ENCODE peak calls at places on chromosomes 2 and 18, in ten cellular contexts. E is left lung; I is right lobe of liver; N is K562; V is naive thymus-derived CD4-positive, alpha-beta T cell; X is fibroblast of lung; Q is CD8-positive, alpha-beta T cell; G is heart right ventricle; T is CD4-positive, alpha-beta memory T cell; Z is sigmoid colon. D is an unnamed sample. For H3K4me1 and H3K36me3, the result is how much of the 10 kb centered on the place peaks cover.

GRCh38 chr2:18473241-18473841 is 87.1 kb downstream of the RDH14 start:
- DNase-seq in Z (peak), X (peak), N (peak), E (no peak), Q (no peak), V (no peak), G (no peak), I (no peak), T (no peak), D (no peak)

GRCh38 chr2:17611036-17611435 is 70.5 kb downstream of the VSNL1 start:
- DNase-seq in V (no peak), E (no peak), Z (no peak), G (no peak), X (no peak), Q (no peak), I (no peak), T (no peak), N (no peak), D (no peak)

GRCh38 chr18:14221689-14222088 is 89.5 kb upstream of the ZNF519 start:
- DNase-seq in Z (no peak), T (no peak), E (no peak), I (no peak), V (no peak), G (no peak), Q (no peak), X (no peak), N (no peak), D (no peak)

GRCh38 chr2:113757059-113757657 is 716 bp upstream of the SLC35F5 start:
- DNase-seq in X (no peak), Z (no peak), G (no peak), E (no peak), V (no peak), T (no peak), Q (peak), N (no peak), I (no peak), D (no peak)

GRCh38 chr2:147227313-147227712 is 617.5 kb upstream of the ACVR2A start:
- DNase-seq in T (no peak), I (no peak), N (no peak), Q (no peak), V (no peak), E (no peak), X (no peak), G (no peak), Z (no peak), D (no peak)

GRCh38 chr2:188303363-188304031 is 11.8 kb downstream of the GULP1 start:
- DNase-seq in I (no peak), G (no peak), Z (no peak), N (no peak), E (no peak), Q (no peak), T (no peak), V (no peak), X (peak), D (no peak)

GRCh38 chr2:200122683-200123082 is 167.3 kb downstream of the MAIP1 start:
- DNase-seq in X (no peak), T (no peak), N (no peak), I (no peak), E (no peak), Q (no peak), Z (no peak), V (no peak), G (no peak), D (no peak)

GRCh38 chr2:221203138-221203537 is 369.0 kb downstream of the EPHA4 start:
- DNase-seq in I (no peak), T (no peak), X (no peak), Z (no peak), G (no peak), Q (no peak), E (no peak), N (no peak), V (no peak), D (no peak)

GRCh38 chr2:201882353-201883095 is 76.2 kb downstream of the CDK15 start:
- DNase-seq in X (peak), G (peak), I (no peak), Z (no peak), Q (no peak), N (no peak), T (no peak), V (no peak), E (no peak), D (no peak)

DNA sequence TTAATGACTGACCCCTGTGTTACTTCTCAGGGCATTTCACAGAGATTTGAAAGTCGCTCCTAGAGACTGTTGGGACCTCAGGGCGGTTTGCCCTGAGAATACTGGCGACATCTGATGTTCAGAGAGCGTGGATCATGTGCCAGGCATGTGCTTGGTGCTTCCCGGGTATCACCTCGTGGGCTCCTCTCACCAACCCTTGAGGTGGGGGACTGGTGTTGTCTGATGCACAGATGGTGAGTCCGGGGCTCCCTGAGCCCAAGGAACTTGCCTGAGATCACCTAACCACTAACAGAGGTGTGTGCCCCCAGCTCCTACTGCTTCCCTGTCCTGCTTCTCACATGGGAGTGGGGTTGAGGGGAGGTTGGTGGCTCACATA is 16.2 kb downstream of the ATOH8 start:
- DNase-seq in T (no peak), Z (no peak), V (no peak), Q (no peak), I (no peak), E (no peak), N (no peak), G (no peak), X (no peak), D (no peak)
- H3K4me1 ChIP-seq in T (under half), Z (half or more), V (under half), Q (under half), I (under half), E (half or more), N (under half), G (half or more), X (under half), D (under half)

GRCh38 chr2:85949280-85949679 is 60.5 kb upstream of the ST3GAL5 start:
- DNase-seq in V (no peak), T (no peak), Z (no peak), G (no peak), E (peak), N (peak), I (peak), Q (no peak), X (no peak), D (no peak)
- H3K4me3 ChIP-seq in V (no peak), T (no peak), Z (no peak), G (no peak), E (no peak), N (no peak), I (no peak), Q (no peak), X (no peak), D (no peak)

DNA sequence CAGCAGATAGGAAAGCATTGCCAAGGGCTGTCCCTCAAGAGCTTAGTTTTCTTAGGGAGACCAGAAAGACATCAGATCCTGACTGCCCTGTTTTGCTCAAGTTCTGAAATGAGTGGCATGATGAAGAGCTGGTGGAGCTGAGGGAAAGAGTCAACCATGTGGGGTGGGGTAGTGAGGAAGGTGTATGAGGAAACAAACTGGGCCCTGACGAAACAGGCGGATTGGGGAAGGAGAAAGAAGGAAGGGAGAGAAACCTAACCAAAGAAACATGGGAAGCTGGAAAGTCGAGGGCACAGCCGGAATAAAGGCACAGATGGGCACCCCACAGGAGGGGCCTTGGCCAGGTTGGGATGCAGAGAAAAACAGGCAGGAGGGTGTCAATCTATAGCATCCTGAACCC is 8.0 kb downstream of the TGOLN2 start:
- DNase-seq in I (no peak), X (no peak), Q (no peak), T (no peak), N (no peak), Z (peak), G (no peak), V (no peak), E (no peak), D (no peak)
- H3K36me3 ChIP-seq in I (under half), X (under half), Q (half or more), T (half or more), N (half or more), Z (under half), G (half or more), V (under half), E (half or more), D (half or more)

GRCh38 chr2:46460991-46461715 is 18.2 kb upstream of the TMEM247 start:
- DNase-seq in T (peak), G (peak), Z (peak), Q (peak), X (peak), V (peak), E (peak), N (peak), I (peak), D (peak)
- H3K4me1 ChIP-seq in T (under half), G (under half), Z (under half), Q (under half), X (under half), V (under half), E (under half), N (under half), I (under half), D (under half)

DNA sequence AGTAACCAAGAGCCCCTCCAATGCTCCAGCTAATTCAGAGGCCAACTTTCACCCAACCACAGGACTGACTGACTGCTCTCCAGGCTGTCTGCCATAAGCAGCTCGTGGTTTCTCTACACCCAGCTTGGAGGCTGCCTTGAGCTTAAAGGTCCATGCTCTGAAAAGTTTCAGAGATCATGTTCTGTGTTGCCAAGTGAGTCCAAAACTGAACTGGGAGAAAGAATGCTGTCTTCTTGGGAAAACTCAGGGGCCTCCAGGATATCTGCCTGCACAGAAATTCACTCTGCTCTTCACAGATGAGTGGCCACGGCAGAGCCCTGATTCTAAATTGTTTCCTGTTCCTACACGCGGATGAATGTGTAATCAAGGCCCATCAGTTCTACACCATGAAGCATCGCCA is 51.1 kb downstream of the LPIN2 start:
- DNase-seq in V (no peak), E (no peak), G (no peak), X (peak), T (no peak), I (no peak), Z (no peak), N (no peak), Q (no peak), D (no peak)
- H3K4me3 ChIP-seq in V (peak), E (no peak), G (no peak), X (no peak), T (no peak), I (no peak), Z (no peak), N (no peak), Q (peak), D (peak)

GRCh38 chr2:73985318-73986084 is 791 bp downstream of the TET3 start:
- DNase-seq in V (no peak), E (peak), G (peak), X (no peak), Z (peak), N (peak), I (peak), T (peak), Q (peak), D (peak)
- H3K36me3 ChIP-seq in V (under half), E (under half), G (under half), X (under half), Z (under half), N (under half), I (under half), T (under half), Q (under half), D (under half)

GRCh38 chr2:144479659-144480058 is 40.3 kb downstream of the ZEB2 start:
- DNase-seq in Z (no peak), X (no peak), T (no peak), V (no peak), Q (no peak), N (no peak), I (no peak), E (no peak), G (no peak), D (no peak)

GRCh38 chr2:144479138-144479537 is 40.8 kb downstream of the ZEB2 start:
- DNase-seq in X (peak), N (no peak), V (no peak), Z (no peak), G (no peak), Q (no peak), E (no peak), T (no peak), I (no peak), D (no peak)

GRCh38 chr2:144477281-144477942 is 42.5 kb downstream of the ZEB2 start:
- DNase-seq in I (no peak), G (no peak), Q (no peak), T (no peak), Z (no peak), X (peak), V (no peak), N (no peak), E (no peak), D (no peak)

GRCh38 chr2:144475596-144475995 is 44.3 kb downstream of the ZEB2 start:
- DNase-seq in G (no peak), X (no peak), E (no peak), T (no peak), I (no peak), N (no peak), V (no peak), Q (no peak), Z (no peak), D (no peak)

DNA sequence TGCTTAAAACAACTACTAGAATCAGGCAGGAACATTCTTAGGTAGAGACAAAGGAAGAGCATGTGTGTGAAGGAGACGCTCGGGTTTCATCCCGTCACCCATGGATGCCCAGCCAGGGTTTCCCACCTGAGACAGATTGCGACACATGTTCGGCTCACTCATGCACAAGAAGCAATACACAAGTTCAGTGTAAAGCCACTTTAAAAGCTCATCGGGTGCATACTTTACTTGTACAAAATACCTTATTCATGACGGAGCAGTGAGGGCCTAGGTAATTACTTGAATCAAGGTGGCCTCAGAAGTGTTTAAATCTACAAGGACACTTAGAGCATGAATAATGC is 42.0 kb downstream of the ZEB2 start:
- DNase-seq in E (no peak), I (no peak), N (no peak), Z (no peak), G (no peak), Q (no peak), X (no peak), T (no peak), V (no peak), D (no peak)
- H3K4me1 ChIP-seq in E (half or more), I (under half), N (under half), Z (under half), G (half or more), Q (under half), X (under half), T (under half), V (under half), D (under half)

GRCh38 chr2:27294928-27295327 is 12.7 kb downstream of the TRIM54 start:
- DNase-seq in X (no peak), G (no peak), T (no peak), V (no peak), Q (no peak), N (no peak), E (no peak), I (no peak), Z (no peak), D (no peak)

GRCh38 chr2:27291865-27292264 is 9.6 kb downstream of the TRIM54 start:
- DNase-seq in X (no peak), E (no peak), Q (no peak), N (peak), I (no peak), G (no peak), V (no peak), T (no peak), Z (no peak), D (no peak)

GRCh38 chr2:27298391-27299080 is 9.7 kb downstream of the UCN start:
- DNase-seq in N (no peak), G (no peak), Q (no peak), I (no peak), X (no peak), E (no peak), V (no peak), T (no peak), Z (no peak), D (no peak)

GRCh38 chr2:27296466-27296865 is 11.8 kb downstream of the UCN start:
- DNase-seq in X (peak), V (no peak), G (no peak), T (no peak), Z (no peak), N (no peak), I (no peak), E (no peak), Q (no peak), D (no peak)

DNA sequence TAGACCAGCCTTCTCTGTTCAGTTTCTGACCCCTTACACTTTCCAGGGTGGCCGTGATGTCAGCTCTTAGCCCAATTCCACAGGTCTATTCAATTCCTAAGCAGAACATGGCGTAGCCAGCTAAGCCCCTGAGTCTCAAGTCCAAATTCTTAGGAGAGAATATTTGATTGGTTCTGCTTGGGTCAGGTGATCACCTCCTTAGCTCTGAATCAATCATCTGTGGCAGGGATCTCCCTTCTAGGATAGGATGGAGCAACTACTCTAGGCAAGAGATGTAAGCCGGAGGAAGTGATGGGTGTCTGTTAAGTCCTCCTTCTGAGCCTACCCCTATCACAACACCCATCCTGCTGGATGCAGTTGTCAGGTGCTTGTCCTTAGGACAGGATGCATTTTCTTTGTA is 11.1 kb downstream of the UCN start:
- DNase-seq in Q (no peak), N (no peak), Z (no peak), V (no peak), X (no peak), E (no peak), I (no peak), T (no peak), G (no peak), D (no peak)
- H3K4me3 ChIP-seq in Q (no peak), N (no peak), Z (no peak), V (no peak), X (no peak), E (no peak), I (no peak), T (no peak), G (no peak), D (no peak)

D was measured in effector memory CD4-positive, alpha-beta T cell.